ENCODE peak calls at places on chromosome 3, in ten cellular contexts. D is stimulated activated CD4-positive, alpha-beta T cell treated with anti-CD3 and anti-CD28 coated beads, Interleukin-1b, Interleukin-23, amount 100 ng/mL, for 24 hours; T is left lobe of liver; S is activated effector memory CD4-positive, alpha-beta T cell treated with anti-CD3 and anti-CD28 coated beads, Interleukin-2, amount 50 U/mL, for 16 hours; M is germinal center; Y is globus pallidus; J is T-helper 17 cell; G is HFFc6; X is HT-29; Z is GM19239. U is an unnamed sample.

GRCh38 chr3:127392146-127392470 is 104.3 kb upstream of the PRR20G start:
- DNase-seq in D (no peak), T (no peak), S (no peak), M (no peak), Y (no peak), J (no peak), G (no peak), X (no peak), Z (no peak), U (no peak)

GRCh38 chr3:126081618-126082333 is 2.1 kb downstream of the SLC41A3 start:
- DNase-seq in D (no peak), T (no peak), S (peak; percentile 69), M (no peak), Y (no peak), J (no peak), G (peak; percentile 68), X (peak; percentile 90), Z (no peak), U (peak; percentile 32)

GRCh38 chr3:19270471-19270870 is 122.2 kb downstream of the KCNH8 start:
- DNase-seq in D (no peak), T (no peak), S (no peak), M (no peak), Y (no peak), J (no peak), G (no peak), X (no peak), Z (no peak), U (no peak)

GRCh38 chr3:13420051-13420816 is at the start of gene NUP210:
- DNase-seq in D (peak; percentile 37), T (peak; percentile 89), S (peak; percentile 85), M (peak; percentile 86), Y (peak; percentile 33), J (peak; percentile 37), G (no peak), X (peak; percentile 38), Z (peak; percentile 78), U (peak; percentile 70)

GRCh38 chr3:15983693-15984092 is 185.9 kb upstream of the ANKRD28 start:
- DNase-seq in D (no peak), T (no peak), S (no peak), M (no peak), Y (no peak), J (no peak), G (peak; percentile 39), X (no peak), Z (no peak), U (no peak)

GRCh38 chr3:170753421-170754344 is 116.3 kb downstream of the RPL22L1 start:
- DNase-seq in D (no peak), T (no peak), S (no peak), M (no peak), Y (no peak), J (no peak), G (peak; percentile 32), X (no peak), Z (no peak), U (no peak)

GRCh38 chr3:123039178-123039577 is 11.6 kb upstream of the SEMA5B start:
- DNase-seq in D (no peak), T (peak; percentile 60), S (no peak), M (no peak), Y (no peak), J (no peak), G (no peak), X (no peak), Z (no peak), U (no peak)

GRCh38 chr3:29281265-29282228 is 676 bp downstream of the RBMS3 start:
- DNase-seq in D (no peak), T (no peak), S (no peak), M (no peak), Y (no peak), J (no peak), G (peak; percentile 41), X (no peak), Z (no peak), U (no peak)

GRCh38 chr3:121619691-121620090 is 26.5 kb downstream of the FBXO40 start:
- DNase-seq in D (no peak), T (no peak), S (no peak), M (no peak), Y (no peak), J (no peak), G (no peak), X (no peak), Z (no peak), U (no peak)

GRCh38 chr3:122858373-122858772 is 63.5 kb downstream of the SLC49A4 start:
- DNase-seq in D (no peak), T (no peak), S (no peak), M (no peak), Y (peak; percentile 5), J (no peak), G (peak; percentile 30), X (peak; percentile 48), Z (no peak), U (no peak)

GRCh38 chr3:195551381-195551978 is 8.4 kb upstream of the PPP1R2 start:
- DNase-seq in D (no peak), T (no peak), S (no peak), M (no peak), Y (no peak), J (no peak), G (no peak), X (no peak), Z (no peak), U (no peak)

GRCh38 chr3:11146771-11147363 is 7.4 kb upstream of the HRH1 start:
- DNase-seq in D (no peak), T (no peak), S (no peak), M (no peak), Y (no peak), J (no peak), G (no peak), X (no peak), Z (no peak), U (no peak)

GRCh38 chr3:158384019-158384418 is 187.0 kb upstream of the MLF1 start:
- DNase-seq in D (no peak), T (no peak), S (no peak), M (no peak), Y (no peak), J (no peak), G (no peak), X (no peak), Z (no peak), U (no peak)

GRCh38 chr3:196486263-196486662 is 17.3 kb downstream of the RNF168 start:
- DNase-seq in D (no peak), T (no peak), S (peak; percentile 73), M (no peak), Y (no peak), J (no peak), G (no peak), X (peak; percentile 15), Z (no peak), U (peak; percentile 30)

GRCh38 chr3:4565806-4566501 is 72.8 kb downstream of the ITPR1 start:
- DNase-seq in D (no peak), T (peak; percentile 59), S (no peak), M (no peak), Y (no peak), J (no peak), G (no peak), X (peak; percentile 62), Z (no peak), U (no peak)

GRCh38 chr3:135165260-135165659 is 370.2 kb downstream of the EPHB1 start:
- DNase-seq in D (no peak), T (no peak), S (no peak), M (no peak), Y (no peak), J (no peak), G (no peak), X (no peak), Z (no peak), U (no peak)

GRCh38 chr3:125356140-125357026 is 18.7 kb downstream of the ZNF148 start:
- DNase-seq in D (no peak), T (no peak), S (no peak), M (no peak), Y (peak; percentile 9), J (no peak), G (no peak), X (no peak), Z (no peak), U (no peak)

GRCh38 chr3:197181751-197182150 is 116.7 kb downstream of the DLG1 start:
- DNase-seq in D (no peak), T (peak; percentile 62), S (no peak), M (no peak), Y (no peak), J (no peak), G (no peak), X (no peak), Z (no peak), U (no peak)

GRCh38 chr3:53255360-53255774 is 455 bp downstream of the TKT start:
- DNase-seq in D (peak; percentile 19), T (no peak), S (peak; percentile 78), M (peak; percentile 72), Y (peak; percentile 40), J (no peak), G (no peak), X (no peak), Z (no peak), U (no peak)

GRCh38 chr3:132399054-132399929 is 18.0 kb upstream of the DNAJC13 start:
- DNase-seq in D (no peak), T (no peak), S (no peak), M (peak; percentile 60), Y (peak; percentile 36), J (no peak), G (peak; percentile 60), X (peak; percentile 61), Z (peak; percentile 15), U (peak; percentile 44)

GRCh38 chr3:100209948-100210776 is 50.6 kb upstream of the TBC1D23 start:
- DNase-seq in D (no peak), T (no peak), S (no peak), M (no peak), Y (no peak), J (no peak), G (peak; percentile 6), X (no peak), Z (peak; percentile 54), U (no peak)

GRCh38 chr3:177589921-177590336 is 392.6 kb upstream of the TBL1XR1 start:
- DNase-seq in D (no peak), T (no peak), S (no peak), M (no peak), Y (no peak), J (no peak), G (peak; percentile 80), X (peak; percentile 83), Z (no peak), U (no peak)

GRCh38 chr3:195800240-195800639 is 11.5 kb downstream of the MUC4 start:
- DNase-seq in D (no peak), T (no peak), S (no peak), M (no peak), Y (no peak), J (no peak), G (no peak), X (no peak), Z (no peak), U (no peak)

GRCh38 chr3:66253790-66254620 is 33.2 kb downstream of the SLC25A26 start:
- DNase-seq in D (no peak), T (no peak), S (no peak), M (peak; percentile 29), Y (peak; percentile 55), J (no peak), G (peak; percentile 46), X (peak; percentile 56), Z (peak; percentile 14), U (no peak)

GRCh38 chr3:35502699-35503098 is 136.6 kb upstream of the ARPP21 start:
- DNase-seq in D (no peak), T (no peak), S (no peak), M (no peak), Y (no peak), J (no peak), G (no peak), X (no peak), Z (no peak), U (no peak)

GRCh38 chr3:24503499-24504176 is 9.0 kb upstream of the THRB start:
- DNase-seq in D (no peak), T (no peak), S (no peak), M (no peak), Y (no peak), J (no peak), G (no peak), X (no peak), Z (no peak), U (no peak)